ENCODE peak calls at places on chromosomes 2 and 18, in four cellular contexts. Y is IMR-90, H is A549, O is GM12878. V is an unnamed sample.

GRCh38 chr2:130819915-130820861 is 16.5 kb upstream of the ARHGEF4 start:
- DNase-seq in Y (no peak), O (no peak), H (no peak), V (no peak)

GRCh38 chr2:60470340-60470739 is 83.1 kb downstream of the BCL11A start:
- DNase-seq in H (no peak), O (no peak), Y (no peak), V (no peak)

GRCh38 chr18:8987250-8987649 is 115.2 kb upstream of the NDUFV2 start:
- DNase-seq in H (no peak), Y (peak), O (no peak), V (no peak)

GRCh38 chr2:119106301-119106897 is 52.2 kb downstream of the C1QL2 start:
- DNase-seq in Y (peak), H (no peak), O (no peak), V (peak)

GRCh38 chr2:69020496-69020895 is 7.5 kb downstream of the ANTXR1 start:
- DNase-seq in H (no peak), Y (no peak), O (no peak), V (no peak)

GRCh38 chr2:83949361-83949760 is 509.7 kb downstream of the SUCLG1 start:
- DNase-seq in O (no peak), Y (no peak), H (no peak), V (no peak)

GRCh38 chr18:41753826-41754225 is 201.2 kb upstream of the PIK3C3 start:
- DNase-seq in O (no peak), Y (peak), H (no peak), V (no peak)

GRCh38 chr2:96114903-96115581 is 1.3 kb downstream of the ADRA2B start:
- DNase-seq in Y (no peak), H (no peak), O (no peak), V (no peak)

GRCh38 chr2:28449489-28450395 is 46.1 kb upstream of the PLB1 start:
- DNase-seq in Y (peak), H (no peak), O (no peak), V (peak)

GRCh38 chr18:21918693-21919092 is 178.1 kb downstream of the MIB1 start:
- DNase-seq in Y (no peak), O (no peak), H (no peak), V (no peak)

GRCh38 chr2:44707945-44708645 is 233.4 kb upstream of the SIX3 start:
- DNase-seq in H (no peak), O (peak), Y (no peak), V (no peak)

GRCh38 chr2:70536517-70537060 is 17.0 kb downstream of the TGFA start:
- DNase-seq in O (no peak), Y (no peak), H (no peak), V (no peak)

GRCh38 chr2:61727746-61728145 is 126.1 kb downstream of the FAM161A start:
- DNase-seq in O (no peak), Y (peak), H (no peak), V (no peak)

GRCh38 chr2:112010751-112011150 is 44.3 kb upstream of the TMEM87B start:
- DNase-seq in O (no peak), H (no peak), Y (no peak), V (no peak)

GRCh38 chr2:200451506-200451905 is 58.4 kb downstream of the KCTD18 start:
- DNase-seq in H (no peak), Y (no peak), O (no peak), V (no peak)

GRCh38 chr2:223929575-223930001 is 15.5 kb downstream of the WDFY1 start:
- DNase-seq in Y (peak), H (no peak), O (no peak), V (no peak)

GRCh38 chr2:47688561-47688960 is 94.4 kb upstream of the MSH6 start:
- DNase-seq in O (no peak), H (no peak), Y (no peak), V (no peak)

GRCh38 chr2:147543056-147543455 is 301.8 kb upstream of the ACVR2A start:
- DNase-seq in Y (peak), H (no peak), O (no peak), V (no peak)

GRCh38 chr2:53829252-53829651 is 30.5 kb downstream of the GPR75 start:
- DNase-seq in H (no peak), Y (no peak), O (no peak), V (no peak)

GRCh38 chr2:9310390-9310789 is 103.8 kb downstream of the ASAP2 start:
- DNase-seq in Y (peak), H (peak), O (no peak), V (no peak)

GRCh38 chr18:58337688-58338087 is 291.2 kb downstream of the ALPK2 start:
- DNase-seq in H (no peak), O (no peak), Y (no peak), V (no peak)

GRCh38 chr18:4096501-4096900 is 358.6 kb downstream of the DLGAP1 start:
- DNase-seq in Y (peak), O (no peak), H (no peak), V (no peak)

GRCh38 chr2:43139996-43140621 is 86.3 kb downstream of the ZFP36L2 start:
- DNase-seq in H (no peak), Y (no peak), O (no peak), V (no peak)

GRCh38 chr2:68774569-68775271 is 40.1 kb downstream of the ARHGAP25 start:
- DNase-seq in H (no peak), O (peak), Y (peak), V (peak)

GRCh38 chr2:120829633-120830025 is 94.0 kb downstream of the GLI2 start:
- DNase-seq in O (no peak), H (no peak), Y (no peak), V (no peak)

GRCh38 chr2:217797661-217798069 is 205.1 kb downstream of the TNS1 start:
- DNase-seq in Y (peak), O (no peak), H (no peak), V (peak)

GRCh38 chr2:24749069-24749691 is 44.0 kb downstream of the PTRHD1 start:
- DNase-seq in H (no peak), Y (no peak), O (no peak), V (no peak)

GRCh38 chr18:48545690-48546365 is 7.0 kb downstream of the CTIF start:
- DNase-seq in Y (peak), H (no peak), O (no peak), V (peak)

GRCh38 chr2:36780231-36780808 is 83.8 kb downstream of the VIT start:
- DNase-seq in Y (peak), H (peak), O (peak), V (peak)

GRCh38 chr2:5696351-5696740 is 4.2 kb downstream of the SOX11 start:
- DNase-seq in H (no peak), O (no peak), Y (peak), V (no peak)

GRCh38 chr2:170689481-170689880 is 25.7 kb upstream of the SP5 start:
- DNase-seq in O (no peak), Y (no peak), H (no peak), V (no peak)

GRCh38 chr2:127149384-127149783 is 42.4 kb upstream of the BIN1 start:
- DNase-seq in Y (peak), H (peak), O (no peak), V (no peak)

GRCh38 chr2:234368861-234369261 is 128.0 kb downstream of the ARL4C start:
- DNase-seq in O (no peak), Y (peak), H (peak), V (no peak)

DNA sequence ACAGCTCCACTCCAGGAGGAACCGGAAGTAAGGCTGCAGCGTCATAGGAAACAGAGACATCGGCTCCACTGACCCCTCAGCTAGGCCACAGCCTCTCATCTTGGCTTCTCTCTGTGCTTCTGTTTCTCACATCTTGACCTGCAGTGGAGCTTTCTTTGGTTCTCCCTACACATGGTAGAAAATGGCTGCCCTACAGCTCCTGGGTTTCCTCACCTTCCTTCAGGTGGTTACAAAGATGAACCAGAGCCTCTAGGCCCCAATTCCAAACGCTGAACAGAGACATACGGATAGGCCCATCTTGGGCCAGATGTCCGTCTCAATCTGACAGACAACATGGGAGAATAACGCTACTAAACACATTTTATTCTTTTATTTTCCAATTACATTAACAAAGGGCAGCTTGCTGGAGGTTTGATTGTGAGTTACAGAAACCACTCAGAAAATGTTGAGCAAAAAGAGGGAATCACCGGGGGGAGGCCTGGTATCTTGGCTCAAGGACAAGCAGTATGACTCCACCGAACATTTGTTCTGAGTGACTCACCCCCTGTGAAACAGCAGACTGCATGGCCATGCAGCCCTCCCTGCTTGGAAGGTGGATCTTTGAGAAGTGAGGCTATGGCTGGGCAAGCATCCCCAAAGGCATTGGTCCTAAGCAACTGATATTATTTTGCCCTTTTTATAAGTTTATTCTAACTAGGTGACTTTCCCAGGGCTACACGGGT is 303.5 kb downstream of the CDCA7 start:
- DNase-seq in Y (peak), H (peak), O (no peak), V (no peak)
- TF ChIP-seq RCOR1 in Y (no peak), H (no peak), O (no peak), V (no peak)

DNA sequence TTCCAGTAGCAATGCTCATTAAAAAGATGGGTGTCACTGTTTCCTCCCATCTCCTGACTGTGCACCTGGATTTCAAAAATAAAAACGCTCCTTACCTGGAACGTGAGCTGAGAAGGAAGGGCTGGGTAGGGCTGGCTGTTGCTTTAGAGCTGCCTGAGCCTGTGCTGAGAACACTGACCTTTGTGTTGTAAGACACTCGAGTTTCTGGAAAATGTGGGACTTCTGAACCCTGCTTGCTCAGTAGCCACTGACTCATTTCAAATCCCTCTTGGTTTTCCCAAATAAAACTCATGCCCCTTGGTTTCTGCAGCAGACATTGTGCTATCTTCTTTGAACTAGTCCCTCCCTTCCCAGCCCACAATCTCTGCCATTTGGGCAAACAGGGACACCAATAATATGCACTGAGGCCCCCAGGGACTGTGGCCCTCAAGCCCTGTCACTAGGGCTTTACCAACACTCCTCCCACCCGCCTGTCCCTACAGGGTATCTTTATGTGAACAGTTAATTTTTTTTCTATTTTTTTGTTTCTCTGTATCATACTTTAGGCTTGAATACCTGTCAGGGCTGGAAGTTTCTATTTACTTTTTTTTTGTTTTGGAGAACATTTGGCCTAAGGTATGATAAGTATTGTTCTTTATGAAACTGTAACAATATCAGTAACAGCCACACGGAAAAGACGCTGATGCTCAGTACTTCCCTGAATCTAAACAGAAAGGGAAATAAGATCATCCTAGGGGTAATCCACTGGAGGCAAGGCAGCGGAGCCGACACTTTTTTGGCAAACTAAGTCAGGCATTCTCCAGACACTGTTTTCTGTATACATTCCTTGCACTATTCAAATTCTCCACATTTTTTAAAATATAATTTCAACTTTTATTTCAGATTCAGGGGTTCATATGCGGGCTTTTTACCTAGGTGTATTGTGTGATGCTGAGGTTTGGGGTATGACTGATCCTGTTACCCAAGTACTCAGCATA is 280.2 kb downstream of the STK39 start:
- DNase-seq in O (no peak), H (no peak), Y (peak), V (no peak)
- TF ChIP-seq ELK1 in O (no peak), H (no peak), Y (no peak), V (no peak)

GRCh38 chr2:29531626-29532025 is 389.8 kb downstream of the ALK start:
- DNase-seq in H (no peak), Y (no peak), O (no peak), V (no peak)

GRCh38 chr2:29528891-29529520 is 392.4 kb downstream of the ALK start:
- DNase-seq in O (no peak), H (no peak), Y (peak), V (no peak)

GRCh38 chr2:29535188-29535587 is 386.2 kb downstream of the ALK start:
- DNase-seq in O (no peak), Y (no peak), H (no peak), V (no peak)

GRCh38 chr2:29530281-29530680 is 391.1 kb downstream of the ALK start:
- DNase-seq in H (no peak), Y (peak), O (no peak), V (no peak)

GRCh38 chr2:29532451-29532850 is 388.9 kb downstream of the ALK start:
- DNase-seq in Y (peak), O (no peak), H (no peak), V (no peak)
- TF ChIP-seq RCOR1 in Y (no peak), O (no peak), H (no peak), V (no peak)

GRCh38 chr2:235773188-235773928 is 279.5 kb downstream of the AGAP1 start:
- DNase-seq in Y (no peak), O (no peak), H (no peak), V (no peak)

GRCh38 chr2:235769046-235769445 is 275.2 kb downstream of the AGAP1 start:
- DNase-seq in Y (no peak), O (no peak), H (no peak), V (no peak)

GRCh38 chr2:235768606-235769005 is 274.8 kb downstream of the AGAP1 start:
- DNase-seq in O (no peak), Y (peak), H (no peak), V (no peak)

GRCh38 chr2:235774153-235774552 is 280.3 kb downstream of the AGAP1 start:
- DNase-seq in O (no peak), Y (no peak), H (no peak), V (no peak)

GRCh38 chr2:235770909-235771820 is 277.3 kb downstream of the AGAP1 start:
- DNase-seq in O (no peak), H (no peak), Y (no peak), V (no peak)
- TF ChIP-seq ELK1 in O (no peak), H (no peak), Y (no peak), V (no peak)

DNA sequence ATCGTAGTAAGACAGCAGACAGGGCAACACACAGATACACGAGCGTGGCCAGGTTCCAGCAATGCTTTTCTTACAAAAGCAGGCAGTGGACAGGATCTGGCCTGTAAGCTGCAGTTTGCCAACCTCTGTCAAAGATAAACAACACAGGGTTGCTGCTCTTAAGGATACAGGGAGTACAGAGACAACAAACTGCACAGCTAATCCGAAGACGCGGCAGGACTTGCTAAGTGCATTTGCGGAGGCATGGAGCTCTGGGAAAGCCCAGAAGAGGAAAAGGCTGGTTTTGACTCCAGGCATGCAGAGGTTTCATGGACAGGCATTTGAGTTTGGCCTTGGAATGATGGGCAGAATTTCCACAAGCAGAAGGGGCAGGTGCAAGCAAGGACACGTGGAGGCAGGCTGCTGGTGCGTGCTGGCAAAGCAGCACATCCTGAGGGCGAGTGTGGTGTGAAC is 24.4 kb downstream of the SERTAD2 start:
- DNase-seq in O (no peak), H (no peak), Y (no peak), V (no peak)
- TF ChIP-seq RCOR1 in O (no peak), H (no peak), Y (no peak), V (no peak)

GRCh38 chr2:73291093-73291460 is 2.3 kb downstream of the EGR4 start:
- DNase-seq in O (no peak), H (peak), Y (peak), V (peak)
- TF ChIP-seq ELK1 in O (no peak), H (no peak), Y (no peak), V (no peak)

GRCh38 chr2:162092656-162093556 is 18.9 kb upstream of the DPP4 start:
- DNase-seq in Y (peak), O (no peak), H (no peak), V (no peak)

GRCh38 chr2:162091325-162092007 is 17.5 kb upstream of the DPP4 start:
- DNase-seq in O (no peak), Y (peak), H (no peak), V (no peak)

GRCh38 chr2:162086904-162087303 is 12.9 kb upstream of the DPP4 start:
- DNase-seq in H (no peak), O (no peak), Y (no peak), V (no peak)

GRCh38 chr2:162092008-162092390 is 18.0 kb upstream of the DPP4 start:
- DNase-seq in O (no peak), H (no peak), Y (no peak), V (no peak)

GRCh38 chr2:162090109-162090508 is 16.1 kb upstream of the DPP4 start:
- DNase-seq in O (no peak), Y (peak), H (no peak), V (no peak)
- TF ChIP-seq RCOR1 in O (no peak), Y (no peak), H (no peak), V (no peak)

DNA sequence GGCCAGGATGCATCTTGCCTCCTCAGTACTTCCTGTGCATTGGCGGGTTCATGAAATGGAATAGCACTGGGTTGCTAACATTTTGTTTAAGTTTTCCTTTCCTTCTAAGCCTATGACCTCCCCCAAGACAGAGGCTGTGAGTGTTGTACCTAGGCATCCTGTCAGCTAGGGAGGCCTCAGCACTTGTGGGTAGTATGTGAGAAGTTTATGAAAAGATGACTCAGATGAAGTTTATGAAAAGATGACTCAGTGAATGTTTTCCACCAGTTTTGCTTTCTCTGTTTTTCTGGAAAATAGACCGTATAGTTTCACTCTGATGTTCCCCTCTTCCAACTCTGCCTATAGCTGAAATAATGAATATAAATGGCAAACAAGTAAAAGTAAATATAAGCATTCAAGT is 412.9 kb downstream of the TMEM182 start:
- DNase-seq in O (no peak), Y (no peak), H (no peak), V (no peak)
- TF ChIP-seq ELK1 in O (no peak), Y (no peak), H (no peak), V (no peak)

GRCh38 chr18:7272268-7273049 is 41.6 kb downstream of the LRRC30 start:
- DNase-seq in O (no peak), H (peak), Y (peak), V (peak)

GRCh38 chr18:7269903-7270302 is 39.0 kb downstream of the LRRC30 start:
- DNase-seq in Y (no peak), H (no peak), O (no peak), V (no peak)

DNA sequence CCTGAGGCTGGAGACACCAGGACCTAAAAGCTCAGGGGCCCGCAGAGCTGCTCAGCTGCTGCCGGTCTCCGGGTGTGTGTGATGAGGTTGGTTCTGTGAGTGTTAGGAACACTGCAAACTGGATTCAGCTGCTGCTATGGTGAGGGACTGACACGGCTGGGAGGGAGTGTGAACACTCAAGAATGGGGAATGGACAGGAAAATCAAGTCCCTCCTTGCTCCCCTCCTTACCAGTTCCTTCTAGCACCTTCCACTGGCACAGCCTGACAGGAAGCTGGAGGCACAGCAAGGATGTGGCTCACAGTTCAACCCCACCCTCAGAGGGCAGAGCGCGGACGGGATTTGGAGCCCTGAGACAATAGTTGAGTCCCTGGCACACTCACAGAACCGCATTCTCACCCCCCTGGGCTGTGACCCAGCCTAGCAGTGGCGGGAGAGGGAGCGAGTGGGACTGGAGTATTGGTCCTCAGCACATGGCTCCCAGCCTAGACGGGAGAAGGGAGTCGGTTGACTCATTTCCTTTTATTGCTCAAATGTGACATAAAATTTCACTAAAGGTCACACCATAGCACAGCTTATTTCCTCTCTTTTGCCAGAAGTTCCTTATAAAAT is 42.5 kb downstream of the LRRC30 start:
- DNase-seq in O (no peak), Y (peak), H (no peak), V (no peak)
- TF ChIP-seq RCOR1 in O (no peak), Y (no peak), H (no peak), V (no peak)

V was measured in K562.